ENCODE peak calls at places on chromosomes 7 and 10, in four cellular contexts. O is body of pancreas, A is heart right ventricle, S is A549. M is an unnamed sample.

GRCh38 chr10:23343591-23344225 is 889 bp downstream of the C10orf67 start:
- DNase-seq in O (peak; percentile 68), S (peak; percentile 9), A (peak; percentile 60), M (peak; percentile 68)

GRCh38 chr10:63561421-63561820 is 40.2 kb downstream of the REEP3 start:
- DNase-seq in S (no peak), A (no peak), O (no peak), M (no peak)

GRCh38 chr7:50662059-50662689 is 97.0 kb upstream of the DDC start:
- DNase-seq in A (no peak), O (peak; percentile 55), S (no peak), M (no peak)

GRCh38 chr10:31148955-31149354 is 117.3 kb upstream of the ZNF438 start:
- DNase-seq in S (no peak), O (no peak), A (no peak), M (no peak)

GRCh38 chr10:44974628-44975431 is 3.8 kb downstream of the DEPP1 start:
- DNase-seq in O (peak; percentile 86), A (peak; percentile 69), S (peak; percentile 55), M (peak; percentile 77)

GRCh38 chr7:43141091-43141490 is 28.6 kb downstream of the HECW1 start:
- DNase-seq in A (no peak), O (no peak), S (no peak), M (no peak)

GRCh38 chr10:128221128-128221527 is 94.9 kb upstream of the MKI67 start:
- DNase-seq in A (no peak), O (no peak), S (no peak), M (no peak)

GRCh38 chr7:153682628-153683027 is 369.6 kb upstream of the DPP6 start:
- DNase-seq in O (no peak), S (no peak), A (no peak), M (no peak)

GRCh38 chr7:85226401-85227085 is 39.7 kb upstream of the SEMA3D start:
- DNase-seq in S (no peak), A (no peak), O (no peak), M (no peak)

GRCh38 chr7:19491821-19492452 is 216.9 kb downstream of the POLR1F start:
- DNase-seq in O (no peak), A (no peak), S (peak; percentile 24), M (no peak)

GRCh38 chr7:131625817-131626372 is 69.5 kb upstream of the PODXL start:
- DNase-seq in S (peak; percentile 87), O (no peak), A (peak; percentile 73), M (peak; percentile 55)

GRCh38 chr10:102327641-102328040 is 67.9 kb upstream of the NFKB2 start:
- DNase-seq in A (no peak), O (no peak), S (no peak), M (no peak)

GRCh38 chr7:28922618-28923331 is 35.4 kb downstream of the TRIL start:
- DNase-seq in O (peak; percentile 68), S (peak; percentile 73), A (peak; percentile 67), M (peak; percentile 41)

GRCh38 chr10:86269332-86269731 is 97.3 kb downstream of the GRID1 start:
- DNase-seq in S (no peak), A (no peak), O (peak; percentile 3), M (no peak)

GRCh38 chr7:129923709-129924108 is 29.1 kb downstream of the UBE2H start:
- DNase-seq in A (no peak), O (no peak), S (peak; percentile 38), M (no peak)

GRCh38 chr10:30974773-30975386 is 56.8 kb downstream of the ZNF438 start:
- DNase-seq in S (no peak), O (no peak), A (no peak), M (no peak)

GRCh38 chr7:17844514-17845196 is 95.6 kb downstream of the SNX13 start:
- DNase-seq in S (no peak), O (no peak), A (no peak), M (no peak)

GRCh38 chr7:158742065-158742821 is 37.6 kb upstream of the NCAPG2 start:
- DNase-seq in O (no peak), S (no peak), A (no peak), M (no peak)

GRCh38 chr7:16402940-16403339 is 18.4 kb downstream of the CRPPA start:
- DNase-seq in S (no peak), O (no peak), A (no peak), M (no peak)

GRCh38 chr7:16403475-16403874 is 17.9 kb downstream of the CRPPA start:
- DNase-seq in S (no peak), O (no peak), A (no peak), M (no peak)

GRCh38 chr7:16400896-16401275 is 20.5 kb downstream of the CRPPA start:
- DNase-seq in A (no peak), S (no peak), O (no peak), M (no peak)

GRCh38 chr7:16399916-16400895 is 21.1 kb downstream of the CRPPA start:
- DNase-seq in O (no peak), A (no peak), S (peak; percentile 28), M (no peak)

GRCh38 chr7:16402084-16402483 is 19.3 kb downstream of the CRPPA start:
- DNase-seq in S (no peak), O (no peak), A (no peak), M (no peak)
- H3K27ac ChIP-seq in S (no peak overlapping the region), O (no peak overlapping the region), A (no peak overlapping the region), M (no peak overlapping the region)

DNA sequence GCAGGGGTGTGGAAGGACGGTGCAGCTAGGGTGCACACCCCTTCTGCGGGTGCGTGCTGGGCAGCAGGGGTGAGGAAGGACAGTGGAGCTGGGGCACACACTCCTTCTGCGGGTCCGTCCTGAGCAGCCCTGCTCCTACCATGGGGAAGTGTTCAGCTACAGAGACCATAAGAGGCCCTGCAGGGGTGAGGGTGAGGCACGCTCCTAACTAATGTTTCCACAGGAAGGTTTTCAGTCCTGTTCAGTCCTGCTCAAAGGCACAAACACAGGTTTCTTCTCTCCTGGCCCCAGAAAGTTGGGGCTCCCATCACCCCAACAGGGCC is 3.3 kb upstream of the ADAM8 start:
- DNase-seq in S (no peak), A (no peak), O (no peak), M (no peak)
- H3K4me1 ChIP-seq in S (peaks cover 4% of the 10 kb centered on the region), A (no peaks in the 10 kb centered on the region), O (peaks cover 38% of the 10 kb centered on the region), M (peaks cover 5% of the 10 kb centered on the region)

GRCh38 chr10:100184426-100185219 is 1.2 kb downstream of the ERLIN1 start:
- DNase-seq in S (peak; percentile 23), A (no peak), O (no peak), M (no peak)

GRCh38 chr10:100185364-100186252 is at the start of gene ERLIN1:
- DNase-seq in A (peak; percentile 92), S (peak; percentile 88), O (peak; percentile 93), M (peak; percentile 99)

GRCh38 chr10:100183482-100183881 is 2.3 kb downstream of the ERLIN1 start:
- DNase-seq in A (no peak), S (peak; percentile 11), O (no peak), M (no peak)

GRCh38 chr10:100182908-100183307 is 2.9 kb downstream of the ERLIN1 start:
- DNase-seq in S (no peak), O (no peak), A (no peak), M (no peak)

DNA sequence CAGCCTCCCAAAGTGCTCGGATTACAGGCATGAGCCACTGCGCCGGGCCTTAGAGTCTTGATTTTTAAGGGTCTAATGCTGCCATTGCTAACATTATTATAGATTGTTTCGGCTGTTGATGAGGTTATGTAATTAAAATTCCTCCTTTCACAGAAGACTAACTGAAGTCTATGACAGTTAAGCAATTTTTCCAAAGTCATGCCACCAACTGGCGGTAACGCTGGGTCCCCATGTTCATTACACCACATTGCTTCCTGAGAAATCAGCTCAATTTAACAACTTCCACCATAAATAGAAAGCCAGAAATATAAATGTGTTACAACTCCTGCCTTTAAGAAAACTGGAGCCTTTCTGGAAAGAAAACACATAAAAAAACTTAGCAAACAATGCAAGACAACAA is 3.5 kb downstream of the ERLIN1 start:
- DNase-seq in O (no peak), S (no peak), A (no peak), M (no peak)
- H3K27ac ChIP-seq in O (no peak overlapping the region), S (no peak overlapping the region), A (no peak overlapping the region), M (no peak overlapping the region)

DNA sequence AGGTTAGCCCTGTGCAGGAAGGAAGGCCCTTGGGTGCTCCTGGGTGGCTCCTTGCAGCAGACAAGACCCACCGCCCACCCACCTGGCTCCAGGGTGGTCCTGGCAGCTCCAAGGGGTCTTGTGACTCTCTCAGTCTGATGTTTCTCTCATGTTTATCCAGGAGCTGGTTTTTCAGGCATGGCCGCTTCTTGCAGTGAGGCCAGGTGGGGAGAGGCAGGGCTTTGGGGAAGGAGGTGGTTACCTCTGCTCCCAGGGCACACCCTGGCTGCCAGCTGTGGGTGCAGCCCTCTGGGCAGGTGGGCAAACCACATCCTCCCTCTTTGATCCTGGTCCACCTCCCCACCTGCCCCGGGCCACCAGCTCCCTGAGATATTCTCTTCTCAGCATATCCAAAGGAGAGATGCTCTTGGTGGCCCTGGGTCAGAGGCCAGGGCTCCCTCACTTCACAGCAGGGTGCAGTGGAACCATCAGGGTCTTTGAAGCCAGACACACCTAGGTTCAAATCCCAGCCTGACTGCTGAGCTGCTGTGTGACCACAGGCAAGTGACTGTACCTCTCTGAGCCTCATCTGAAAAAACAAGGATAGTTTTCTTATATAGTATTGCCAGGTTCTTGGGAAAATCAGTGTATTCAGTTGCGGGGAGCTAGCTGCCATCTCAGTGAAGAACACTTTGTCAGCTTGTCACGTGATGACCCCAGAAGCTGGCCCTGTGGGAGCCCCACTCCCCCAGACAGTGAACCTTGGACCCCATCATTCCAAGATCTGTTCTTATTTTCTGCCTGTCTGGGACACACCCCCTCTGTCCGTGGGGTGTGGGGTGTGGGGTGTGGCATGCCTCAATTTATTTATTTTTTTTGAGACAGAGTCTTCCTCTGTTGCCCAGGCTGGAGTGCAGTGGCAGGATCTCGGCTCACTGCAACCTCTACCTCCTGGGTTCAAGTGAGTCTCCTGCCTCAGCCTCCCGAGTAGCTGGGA is 11.5 kb downstream of the GTF2IRD1 start:
- DNase-seq in S (no peak), A (no peak), O (peak; percentile 25), M (no peak)
- H3K4me1 ChIP-seq in S (peaks cover 8% of the 10 kb centered on the region), A (peaks cover 9% of the 10 kb centered on the region), O (peaks cover 7% of the 10 kb centered on the region), M (no peaks in the 10 kb centered on the region)

GRCh38 chr10:122475130-122475529 is 13.8 kb downstream of the HTRA1 start:
- DNase-seq in A (peak; percentile 75), O (no peak), S (no peak), M (peak; percentile 43)
- H3K27ac ChIP-seq in A (peak overlapping the region; percentile 53), O (no peak overlapping the region), S (no peak overlapping the region), M (peak overlapping the region; percentile 1)

GRCh38 chr10:131975796-131976195 is 5.9 kb downstream of the BNIP3 start:
- DNase-seq in S (no peak), O (no peak), A (no peak), M (no peak)
- H3K4me1 ChIP-seq in S (peaks cover 15% of the 10 kb centered on the region), O (peaks cover 72% of the 10 kb centered on the region), A (peaks cover 62% of the 10 kb centered on the region), M (peaks cover 11% of the 10 kb centered on the region)

GRCh38 chr7:70354409-70355169 is 756.3 kb downstream of the AUTS2 start:
- DNase-seq in S (no peak), A (no peak), O (no peak), M (no peak)

GRCh38 chr7:70349819-70350218 is 751.5 kb downstream of the AUTS2 start:
- DNase-seq in A (no peak), O (no peak), S (no peak), M (no peak)

GRCh38 chr7:70353948-70354335 is 755.7 kb downstream of the AUTS2 start:
- DNase-seq in S (no peak), A (no peak), O (no peak), M (no peak)

GRCh38 chr7:70353310-70353947 is 755.2 kb downstream of the AUTS2 start:
- DNase-seq in S (no peak), O (no peak), A (no peak), M (no peak)

DNA sequence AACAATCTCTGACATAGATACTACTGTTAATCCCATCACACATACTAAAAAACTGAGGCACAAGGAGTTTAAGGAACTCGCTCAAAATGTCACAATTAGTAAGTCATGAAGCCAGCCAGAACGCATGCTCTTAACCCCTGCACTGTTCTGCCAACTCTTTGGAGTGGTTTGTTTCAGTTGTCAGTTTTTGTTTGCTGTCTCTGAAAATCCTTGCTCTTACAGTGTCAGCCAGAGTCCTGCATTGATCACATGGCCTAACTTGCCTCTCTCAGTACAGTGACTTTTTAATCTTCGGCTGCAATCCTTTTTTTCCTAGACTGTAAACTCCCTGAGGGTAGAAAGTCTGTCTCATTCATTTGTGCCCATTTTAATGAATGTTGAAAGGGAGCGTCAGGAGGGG is 753.8 kb downstream of the AUTS2 start:
- DNase-seq in O (no peak), A (no peak), S (no peak), M (no peak)
- H3K27ac ChIP-seq in O (no peak overlapping the region), A (no peak overlapping the region), S (no peak overlapping the region), M (no peak overlapping the region)